ENCODE peak calls at places on chromosome 3, in eight cellular contexts. One of them, this sample, is unnamed.

GRCh38 chr3:189167027-189167766 is 4.6 kb upstream of the TPRG1 start:
- DNase-seq in neural progenitor cell: no peak
- DNase-seq in fibroblast of lung: no peak
- DNase-seq in CD8-positive, alpha-beta T cell: no peak
- DNase-seq in left ventricle myocardium inferior: no peak
- DNase-seq in tibial artery: no peak
- DNase-seq in GM23338: peak; percentile 3
- DNase-seq in heart right ventricle: no peak
- DNase-seq in this sample: no peak

GRCh38 chr3:57130426-57131209 is 34.5 kb downstream of the IL17RD start:
- DNase-seq in CD8-positive, alpha-beta T cell: no peak
- DNase-seq in neural progenitor cell: peak; percentile 97
- DNase-seq in tibial artery: no peak
- DNase-seq in GM23338: peak; percentile 99
- DNase-seq in heart right ventricle: peak; percentile 21
- DNase-seq in fibroblast of lung: peak; percentile 47
- DNase-seq in left ventricle myocardium inferior: peak; percentile 32
- DNase-seq in this sample: no peak

GRCh38 chr3:14474363-14475081 is 65.6 kb downstream of the GRIP2 start:
- DNase-seq in heart right ventricle: no peak
- DNase-seq in left ventricle myocardium inferior: no peak
- DNase-seq in CD8-positive, alpha-beta T cell: no peak
- DNase-seq in tibial artery: no peak
- DNase-seq in neural progenitor cell: no peak
- DNase-seq in GM23338: no peak
- DNase-seq in fibroblast of lung: peak; percentile 33
- DNase-seq in this sample: no peak

GRCh38 chr3:27392950-27393679 is 23.9 kb upstream of the NEK10 start:
- DNase-seq in tibial artery: no peak
- DNase-seq in fibroblast of lung: no peak
- DNase-seq in heart right ventricle: no peak
- DNase-seq in CD8-positive, alpha-beta T cell: no peak
- DNase-seq in left ventricle myocardium inferior: no peak
- DNase-seq in neural progenitor cell: no peak
- DNase-seq in GM23338: no peak
- DNase-seq in this sample: no peak

GRCh38 chr3:31896026-31896425 is 85.0 kb downstream of the OSBPL10 start:
- DNase-seq in GM23338: no peak
- DNase-seq in neural progenitor cell: no peak
- DNase-seq in fibroblast of lung: no peak
- DNase-seq in tibial artery: no peak
- DNase-seq in left ventricle myocardium inferior: no peak
- DNase-seq in CD8-positive, alpha-beta T cell: no peak
- DNase-seq in heart right ventricle: no peak
- DNase-seq in this sample: no peak

GRCh38 chr3:88057650-88058321 is 1.0 kb downstream of the CGGBP1 start:
- DNase-seq in neural progenitor cell: peak; percentile 26
- DNase-seq in tibial artery: peak; percentile 21
- DNase-seq in heart right ventricle: no peak
- DNase-seq in fibroblast of lung: peak; percentile 27
- DNase-seq in CD8-positive, alpha-beta T cell: no peak
- DNase-seq in left ventricle myocardium inferior: no peak
- DNase-seq in GM23338: no peak
- DNase-seq in this sample: no peak

GRCh38 chr3:109325109-109325508 is 8.8 kb upstream of the DPPA2 start:
- DNase-seq in fibroblast of lung: no peak
- DNase-seq in left ventricle myocardium inferior: no peak
- DNase-seq in GM23338: peak; percentile 49
- DNase-seq in tibial artery: no peak
- DNase-seq in neural progenitor cell: no peak
- DNase-seq in heart right ventricle: no peak
- DNase-seq in CD8-positive, alpha-beta T cell: no peak
- DNase-seq in this sample: no peak

GRCh38 chr3:178059124-178059523 is 477.1 kb upstream of the KCNMB2 start:
- DNase-seq in heart right ventricle: no peak
- DNase-seq in tibial artery: no peak
- DNase-seq in neural progenitor cell: no peak
- DNase-seq in fibroblast of lung: no peak
- DNase-seq in GM23338: no peak
- DNase-seq in left ventricle myocardium inferior: no peak
- DNase-seq in CD8-positive, alpha-beta T cell: no peak
- DNase-seq in this sample: no peak

GRCh38 chr3:52313774-52314188 is 2.3 kb upstream of the DNAH1 start:
- DNase-seq in CD8-positive, alpha-beta T cell: no peak
- DNase-seq in tibial artery: peak; percentile 44
- DNase-seq in neural progenitor cell: no peak
- DNase-seq in GM23338: no peak
- DNase-seq in fibroblast of lung: peak; percentile 38
- DNase-seq in heart right ventricle: no peak
- DNase-seq in left ventricle myocardium inferior: no peak
- DNase-seq in this sample: no peak

GRCh38 chr3:189099031-189099471 is 72.7 kb upstream of the TPRG1 start:
- DNase-seq in tibial artery: peak; percentile 95
- DNase-seq in left ventricle myocardium inferior: peak; percentile 87
- DNase-seq in heart right ventricle: peak; percentile 86
- DNase-seq in fibroblast of lung: no peak
- DNase-seq in CD8-positive, alpha-beta T cell: no peak
- DNase-seq in GM23338: no peak
- DNase-seq in neural progenitor cell: no peak
- DNase-seq in this sample: peak; percentile 12

GRCh38 chr3:28856796-28857195 is 424.1 kb upstream of the RBMS3 start:
- DNase-seq in neural progenitor cell: no peak
- DNase-seq in left ventricle myocardium inferior: no peak
- DNase-seq in CD8-positive, alpha-beta T cell: no peak
- DNase-seq in heart right ventricle: no peak
- DNase-seq in tibial artery: no peak
- DNase-seq in GM23338: no peak
- DNase-seq in fibroblast of lung: peak; percentile 4
- DNase-seq in this sample: no peak

GRCh38 chr3:41579861-41580260 is 380.6 kb downstream of the CTNNB1 start:
- DNase-seq in neural progenitor cell: no peak
- DNase-seq in fibroblast of lung: no peak
- DNase-seq in GM23338: no peak
- DNase-seq in left ventricle myocardium inferior: no peak
- DNase-seq in heart right ventricle: no peak
- DNase-seq in CD8-positive, alpha-beta T cell: no peak
- DNase-seq in tibial artery: no peak
- DNase-seq in this sample: no peak

GRCh38 chr3:49649576-49649975 is 24.6 kb upstream of the APEH start:
- DNase-seq in CD8-positive, alpha-beta T cell: no peak
- DNase-seq in left ventricle myocardium inferior: no peak
- DNase-seq in heart right ventricle: no peak
- DNase-seq in fibroblast of lung: no peak
- DNase-seq in neural progenitor cell: no peak
- DNase-seq in GM23338: no peak
- DNase-seq in tibial artery: no peak
- DNase-seq in this sample: no peak

GRCh38 chr3:78857494-78858111 is 910.2 kb downstream of the ROBO1 start:
- DNase-seq in tibial artery: no peak
- DNase-seq in GM23338: no peak
- DNase-seq in fibroblast of lung: peak; percentile 35
- DNase-seq in neural progenitor cell: no peak
- DNase-seq in CD8-positive, alpha-beta T cell: no peak
- DNase-seq in left ventricle myocardium inferior: no peak
- DNase-seq in heart right ventricle: no peak
- DNase-seq in this sample: no peak

GRCh38 chr3:129892486-129892856 is 1.0 kb downstream of the TMCC1 start:
- DNase-seq in heart right ventricle: no peak
- DNase-seq in fibroblast of lung: no peak
- DNase-seq in neural progenitor cell: no peak
- DNase-seq in CD8-positive, alpha-beta T cell: no peak
- DNase-seq in GM23338: no peak
- DNase-seq in tibial artery: no peak
- DNase-seq in left ventricle myocardium inferior: no peak
- DNase-seq in this sample: no peak

GRCh38 chr3:193040836-193041672 is 123.4 kb upstream of the MB21D2 start:
- DNase-seq in fibroblast of lung: peak; percentile 54
- DNase-seq in left ventricle myocardium inferior: no peak
- DNase-seq in GM23338: peak; percentile 79
- DNase-seq in tibial artery: no peak
- DNase-seq in neural progenitor cell: peak; percentile 68
- DNase-seq in heart right ventricle: no peak
- DNase-seq in CD8-positive, alpha-beta T cell: no peak
- DNase-seq in this sample: no peak

GRCh38 chr3:133136114-133137041 is 98.2 kb downstream of the TMEM108 start:
- DNase-seq in fibroblast of lung: peak; percentile 15
- DNase-seq in CD8-positive, alpha-beta T cell: no peak
- DNase-seq in neural progenitor cell: no peak
- DNase-seq in tibial artery: no peak
- DNase-seq in left ventricle myocardium inferior: no peak
- DNase-seq in GM23338: no peak
- DNase-seq in heart right ventricle: no peak
- DNase-seq in this sample: no peak

GRCh38 chr3:182909318-182910040 is 70.9 kb downstream of the DCUN1D1 start:
- DNase-seq in GM23338: peak; percentile 63
- DNase-seq in left ventricle myocardium inferior: no peak
- DNase-seq in neural progenitor cell: peak; percentile 38
- DNase-seq in CD8-positive, alpha-beta T cell: no peak
- DNase-seq in heart right ventricle: no peak
- DNase-seq in fibroblast of lung: peak; percentile 39
- DNase-seq in tibial artery: no peak
- DNase-seq in this sample: no peak

GRCh38 chr3:182908471-182908870 is 71.9 kb downstream of the DCUN1D1 start:
- DNase-seq in left ventricle myocardium inferior: no peak
- DNase-seq in GM23338: no peak
- DNase-seq in neural progenitor cell: no peak
- DNase-seq in tibial artery: no peak
- DNase-seq in fibroblast of lung: peak; percentile 13
- DNase-seq in CD8-positive, alpha-beta T cell: no peak
- DNase-seq in heart right ventricle: no peak
- DNase-seq in this sample: no peak

GRCh38 chr3:182905623-182906022 is 74.7 kb downstream of the DCUN1D1 start:
- DNase-seq in CD8-positive, alpha-beta T cell: no peak
- DNase-seq in neural progenitor cell: no peak
- DNase-seq in GM23338: no peak
- DNase-seq in heart right ventricle: no peak
- DNase-seq in tibial artery: no peak
- DNase-seq in left ventricle myocardium inferior: no peak
- DNase-seq in fibroblast of lung: no peak
- DNase-seq in this sample: no peak

GRCh38 chr3:182904164-182904563 is 76.2 kb downstream of the DCUN1D1 start:
- DNase-seq in GM23338: peak; percentile 42
- DNase-seq in tibial artery: no peak
- DNase-seq in left ventricle myocardium inferior: no peak
- DNase-seq in neural progenitor cell: no peak
- DNase-seq in fibroblast of lung: no peak
- DNase-seq in CD8-positive, alpha-beta T cell: no peak
- DNase-seq in heart right ventricle: no peak
- DNase-seq in this sample: no peak

DNA sequence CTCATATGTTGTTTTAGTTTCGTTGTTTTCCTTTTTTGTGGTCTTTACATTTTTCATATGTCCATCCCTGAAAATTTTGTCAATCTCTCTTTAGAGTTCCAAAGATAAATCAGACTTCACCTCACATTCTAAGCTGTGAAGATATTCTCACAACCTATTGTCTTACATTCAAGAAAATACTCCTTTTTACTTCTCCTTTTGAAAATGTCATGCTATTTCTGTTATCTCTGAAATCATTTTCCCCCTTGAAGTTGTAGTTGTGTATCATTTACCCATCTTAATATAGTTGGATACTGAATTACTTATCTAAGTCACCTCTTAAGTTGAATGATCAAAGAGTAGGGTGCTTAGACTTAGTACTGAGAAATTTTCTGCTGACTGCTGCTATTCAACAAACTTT is 74.3 kb downstream of the DCUN1D1 start:
- DNase-seq in left ventricle myocardium inferior: no peak
- DNase-seq in tibial artery: no peak
- DNase-seq in fibroblast of lung: no peak
- DNase-seq in CD8-positive, alpha-beta T cell: no peak
- DNase-seq in neural progenitor cell: no peak
- DNase-seq in GM23338: no peak
- DNase-seq in heart right ventricle: no peak
- DNase-seq in this sample: no peak
- TF ChIP-seq CTCF in left ventricle myocardium inferior: no peak
- TF ChIP-seq CTCF in tibial artery: no peak
- TF ChIP-seq CTCF in fibroblast of lung: no peak
- TF ChIP-seq CTCF in CD8-positive, alpha-beta T cell: no peak
- TF ChIP-seq CTCF in neural progenitor cell: no peak
- TF ChIP-seq CTCF in GM23338: no peak
- TF ChIP-seq CTCF in heart right ventricle: no peak
- TF ChIP-seq CTCF in this sample: no peak

DNA sequence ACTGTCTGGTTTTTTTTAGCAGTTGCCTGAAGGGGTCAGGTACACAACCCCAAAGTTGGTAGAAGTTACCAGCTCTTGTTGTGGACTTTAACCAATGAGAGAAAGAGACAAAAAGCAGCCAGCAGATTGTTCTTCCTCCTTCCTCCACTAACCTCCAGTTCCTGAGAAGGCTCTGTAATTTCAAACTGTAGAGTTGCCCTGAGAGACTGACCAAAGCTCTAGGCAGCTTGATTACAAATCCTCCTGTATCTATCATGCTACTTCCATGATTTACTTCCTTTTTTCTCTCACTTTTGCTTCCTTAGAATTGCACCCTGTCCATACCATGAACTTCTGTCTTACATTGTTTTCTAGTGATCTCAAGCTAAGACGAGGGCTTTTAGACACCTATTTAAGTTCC is 29.2 kb downstream of the NSUN3 start:
- DNase-seq in CD8-positive, alpha-beta T cell: no peak
- DNase-seq in GM23338: no peak
- DNase-seq in heart right ventricle: no peak
- DNase-seq in left ventricle myocardium inferior: no peak
- DNase-seq in neural progenitor cell: no peak
- DNase-seq in tibial artery: no peak
- DNase-seq in fibroblast of lung: no peak
- DNase-seq in this sample: no peak
- H3K36me3 ChIP-seq in CD8-positive, alpha-beta T cell: peaks cover 9% of the 10 kb centered on the region
- H3K36me3 ChIP-seq in GM23338: no peaks in the 10 kb centered on the region
- H3K36me3 ChIP-seq in heart right ventricle: peaks cover 78% of the 10 kb centered on the region
- H3K36me3 ChIP-seq in left ventricle myocardium inferior: peaks cover 59% of the 10 kb centered on the region
- H3K36me3 ChIP-seq in neural progenitor cell: no peaks in the 10 kb centered on the region
- H3K36me3 ChIP-seq in tibial artery: peaks cover 60% of the 10 kb centered on the region
- H3K36me3 ChIP-seq in fibroblast of lung: peaks cover 2% of the 10 kb centered on the region
- H3K36me3 ChIP-seq in this sample: peaks cover 18% of the 10 kb centered on the region

DNA sequence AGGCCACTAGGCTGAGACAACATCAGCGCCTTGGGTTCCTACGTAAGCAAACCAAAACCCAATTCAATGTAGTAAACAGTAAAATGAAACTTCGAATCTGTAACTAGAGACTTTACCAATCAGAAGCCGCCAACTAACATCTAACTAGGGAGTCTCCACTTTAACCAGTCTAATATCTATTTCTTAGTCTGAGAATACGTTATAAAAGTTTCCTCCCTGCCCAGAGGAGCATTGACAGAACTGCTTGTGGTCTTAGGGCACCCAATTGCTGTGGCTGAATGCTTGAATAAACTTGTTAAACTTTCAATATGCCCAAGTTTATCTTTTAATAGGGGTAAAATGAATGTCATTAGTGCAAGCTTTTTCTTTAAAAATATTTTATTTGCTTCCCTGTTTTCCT is 4.3 kb downstream of the CP start:
- DNase-seq in neural progenitor cell: no peak
- DNase-seq in heart right ventricle: no peak
- DNase-seq in tibial artery: no peak
- DNase-seq in GM23338: no peak
- DNase-seq in CD8-positive, alpha-beta T cell: no peak
- DNase-seq in left ventricle myocardium inferior: no peak
- DNase-seq in fibroblast of lung: no peak
- DNase-seq in this sample: no peak
- H3K4me1 ChIP-seq in neural progenitor cell: peaks cover 29% of the 10 kb centered on the region
- H3K4me1 ChIP-seq in heart right ventricle: peaks cover 16% of the 10 kb centered on the region
- H3K4me1 ChIP-seq in tibial artery: no peaks in the 10 kb centered on the region
- H3K4me1 ChIP-seq in GM23338: peaks cover 7% of the 10 kb centered on the region
- H3K4me1 ChIP-seq in CD8-positive, alpha-beta T cell: no peaks in the 10 kb centered on the region
- H3K4me1 ChIP-seq in left ventricle myocardium inferior: peaks cover 20% of the 10 kb centered on the region
- H3K4me1 ChIP-seq in fibroblast of lung: no peaks in the 10 kb centered on the region
- H3K4me1 ChIP-seq in this sample: peaks cover 13% of the 10 kb centered on the region

GRCh38 chr3:127002195-127003174 is 19.6 kb downstream of the PLXNA1 start:
- DNase-seq in heart right ventricle: peak; percentile 88
- DNase-seq in fibroblast of lung: peak; percentile 93
- DNase-seq in CD8-positive, alpha-beta T cell: no peak
- DNase-seq in GM23338: peak; percentile 95
- DNase-seq in tibial artery: peak; percentile 86
- DNase-seq in neural progenitor cell: peak; percentile 94
- DNase-seq in left ventricle myocardium inferior: peak; percentile 90
- DNase-seq in this sample: peak; percentile 58
- TF ChIP-seq CTCF in heart right ventricle: peak; percentile 60
- TF ChIP-seq CTCF in fibroblast of lung: peak; percentile 50
- TF ChIP-seq CTCF in CD8-positive, alpha-beta T cell: no peak
- TF ChIP-seq CTCF in GM23338: peak; percentile 55
- TF ChIP-seq CTCF in tibial artery: no peak
- TF ChIP-seq CTCF in neural progenitor cell: peak; percentile 76
- TF ChIP-seq CTCF in left ventricle myocardium inferior: peak; percentile 58
- TF ChIP-seq CTCF in this sample: peak; percentile 16